ENCODE peak calls at places on chromosomes 4 and X, in eight cellular contexts. One of them, this sample, is unnamed.

GRCh38 chr4:8086751-8087445 is 71.7 kb downstream of the ABLIM2 start:
- DNase-seq in sigmoid colon: no peak
- DNase-seq in K562: no peak
- DNase-seq in transverse colon: no peak
- DNase-seq in HCT116: no peak
- DNase-seq in upper lobe of left lung: no peak
- DNase-seq in prostate gland: no peak
- DNase-seq in endothelial cell of umbilical vein: no peak
- DNase-seq in this sample: no peak

GRCh38 chr4:137994858-137995257 is 247.3 kb downstream of the SLC7A11 start:
- DNase-seq in sigmoid colon: no peak
- DNase-seq in K562: no peak
- DNase-seq in prostate gland: no peak
- DNase-seq in endothelial cell of umbilical vein: no peak
- DNase-seq in HCT116: no peak
- DNase-seq in transverse colon: no peak
- DNase-seq in upper lobe of left lung: no peak
- DNase-seq in this sample: no peak

GRCh38 chrX:105610401-105610800 is 211.9 kb upstream of the NRK start:
- DNase-seq in sigmoid colon: no peak
- DNase-seq in upper lobe of left lung: no peak
- DNase-seq in transverse colon: no peak
- DNase-seq in endothelial cell of umbilical vein: no peak
- DNase-seq in prostate gland: no peak
- DNase-seq in K562: no peak
- DNase-seq in HCT116: no peak
- DNase-seq in this sample: no peak

GRCh38 chr4:170008376-170008775 is 17.8 kb downstream of the MFAP3L start:
- DNase-seq in K562: no peak
- DNase-seq in endothelial cell of umbilical vein: no peak
- DNase-seq in transverse colon: no peak
- DNase-seq in HCT116: no peak
- DNase-seq in upper lobe of left lung: no peak
- DNase-seq in prostate gland: no peak
- DNase-seq in sigmoid colon: no peak
- DNase-seq in this sample: no peak

GRCh38 chr4:38050560-38051350 is 90.6 kb downstream of the PTTG2 start:
- DNase-seq in K562: no peak
- DNase-seq in HCT116: no peak
- DNase-seq in prostate gland: no peak
- DNase-seq in upper lobe of left lung: no peak
- DNase-seq in transverse colon: no peak
- DNase-seq in sigmoid colon: no peak
- DNase-seq in endothelial cell of umbilical vein: peak
- DNase-seq in this sample: no peak

GRCh38 chr4:69999420-69999819 is 3.7 kb downstream of the STATH start:
- DNase-seq in HCT116: no peak
- DNase-seq in endothelial cell of umbilical vein: peak
- DNase-seq in prostate gland: no peak
- DNase-seq in K562: no peak
- DNase-seq in sigmoid colon: no peak
- DNase-seq in transverse colon: no peak
- DNase-seq in upper lobe of left lung: no peak
- DNase-seq in this sample: no peak

GRCh38 chrX:23779025-23779424 is 3.9 kb upstream of the SAT1 start:
- DNase-seq in upper lobe of left lung: no peak
- DNase-seq in transverse colon: no peak
- DNase-seq in endothelial cell of umbilical vein: peak
- DNase-seq in sigmoid colon: no peak
- DNase-seq in HCT116: no peak
- DNase-seq in prostate gland: no peak
- DNase-seq in K562: no peak
- DNase-seq in this sample: no peak

GRCh38 chrX:72568406-72569092 is 4.1 kb downstream of the HDAC8 start:
- DNase-seq in upper lobe of left lung: no peak
- DNase-seq in endothelial cell of umbilical vein: peak
- DNase-seq in prostate gland: no peak
- DNase-seq in HCT116: no peak
- DNase-seq in K562: no peak
- DNase-seq in sigmoid colon: no peak
- DNase-seq in transverse colon: no peak
- DNase-seq in this sample: no peak

GRCh38 chr4:138438608-138439007 is 196.5 kb upstream of the SLC7A11 start:
- DNase-seq in prostate gland: no peak
- DNase-seq in upper lobe of left lung: no peak
- DNase-seq in transverse colon: no peak
- DNase-seq in HCT116: no peak
- DNase-seq in K562: peak
- DNase-seq in endothelial cell of umbilical vein: no peak
- DNase-seq in sigmoid colon: no peak
- DNase-seq in this sample: no peak

GRCh38 chr4:5398056-5398455 is 310.3 kb downstream of the EVC2 start:
- DNase-seq in sigmoid colon: peak
- DNase-seq in prostate gland: no peak
- DNase-seq in transverse colon: no peak
- DNase-seq in K562: no peak
- DNase-seq in upper lobe of left lung: no peak
- DNase-seq in HCT116: no peak
- DNase-seq in endothelial cell of umbilical vein: no peak
- DNase-seq in this sample: no peak

GRCh38 chr4:8400641-8401325 is 39.7 kb downstream of the ACOX3 start:
- DNase-seq in K562: peak
- DNase-seq in HCT116: no peak
- DNase-seq in sigmoid colon: no peak
- DNase-seq in prostate gland: no peak
- DNase-seq in upper lobe of left lung: no peak
- DNase-seq in transverse colon: no peak
- DNase-seq in endothelial cell of umbilical vein: no peak
- DNase-seq in this sample: no peak

GRCh38 chrX:28586891-28587635 is at the start of gene IL1RAPL1:
- DNase-seq in HCT116: no peak
- DNase-seq in transverse colon: no peak
- DNase-seq in sigmoid colon: no peak
- DNase-seq in prostate gland: peak
- DNase-seq in upper lobe of left lung: no peak
- DNase-seq in endothelial cell of umbilical vein: peak
- DNase-seq in K562: no peak
- DNase-seq in this sample: no peak

GRCh38 chr4:7330811-7331681 is 103.7 kb downstream of the PSAPL1 start:
- DNase-seq in upper lobe of left lung: no peak
- DNase-seq in K562: no peak
- DNase-seq in endothelial cell of umbilical vein: no peak
- DNase-seq in transverse colon: no peak
- DNase-seq in HCT116: no peak
- DNase-seq in prostate gland: no peak
- DNase-seq in sigmoid colon: no peak
- DNase-seq in this sample: no peak

GRCh38 chrX:434946-435345 is 48.2 kb upstream of the PPP2R3B start:
- DNase-seq in endothelial cell of umbilical vein: no peak
- DNase-seq in prostate gland: no peak
- DNase-seq in HCT116: no peak
- DNase-seq in sigmoid colon: peak
- DNase-seq in upper lobe of left lung: no peak
- DNase-seq in K562: no peak
- DNase-seq in transverse colon: no peak
- DNase-seq in this sample: peak

GRCh38 chr4:128907966-128908365 is 98.5 kb downstream of the JADE1 start:
- DNase-seq in endothelial cell of umbilical vein: no peak
- DNase-seq in prostate gland: no peak
- DNase-seq in transverse colon: no peak
- DNase-seq in K562: no peak
- DNase-seq in upper lobe of left lung: no peak
- DNase-seq in sigmoid colon: no peak
- DNase-seq in HCT116: no peak
- DNase-seq in this sample: no peak

GRCh38 chr4:8700576-8700975 is 108.0 kb downstream of the CPZ start:
- DNase-seq in sigmoid colon: peak
- DNase-seq in transverse colon: peak
- DNase-seq in endothelial cell of umbilical vein: no peak
- DNase-seq in HCT116: no peak
- DNase-seq in K562: no peak
- DNase-seq in prostate gland: no peak
- DNase-seq in upper lobe of left lung: no peak
- DNase-seq in this sample: no peak

GRCh38 chrX:28177202-28177601 is 196.0 kb upstream of the DCAF8L1 start:
- DNase-seq in sigmoid colon: no peak
- DNase-seq in K562: peak
- DNase-seq in prostate gland: no peak
- DNase-seq in endothelial cell of umbilical vein: no peak
- DNase-seq in transverse colon: peak
- DNase-seq in HCT116: peak
- DNase-seq in upper lobe of left lung: no peak
- DNase-seq in this sample: no peak

GRCh38 chr4:38310446-38311043 is 350.3 kb downstream of the PTTG2 start:
- DNase-seq in endothelial cell of umbilical vein: no peak
- DNase-seq in K562: no peak
- DNase-seq in sigmoid colon: no peak
- DNase-seq in HCT116: no peak
- DNase-seq in transverse colon: peak
- DNase-seq in upper lobe of left lung: no peak
- DNase-seq in prostate gland: no peak
- DNase-seq in this sample: no peak

GRCh38 chr4:119490335-119490734 is 138.3 kb downstream of the PDE5A start:
- DNase-seq in K562: no peak
- DNase-seq in upper lobe of left lung: no peak
- DNase-seq in HCT116: no peak
- DNase-seq in prostate gland: no peak
- DNase-seq in transverse colon: peak
- DNase-seq in endothelial cell of umbilical vein: peak
- DNase-seq in sigmoid colon: no peak
- DNase-seq in this sample: no peak

GRCh38 chr4:119489305-119489704 is 139.3 kb downstream of the PDE5A start:
- DNase-seq in upper lobe of left lung: no peak
- DNase-seq in HCT116: no peak
- DNase-seq in prostate gland: no peak
- DNase-seq in sigmoid colon: no peak
- DNase-seq in transverse colon: no peak
- DNase-seq in endothelial cell of umbilical vein: no peak
- DNase-seq in K562: no peak
- DNase-seq in this sample: no peak

GRCh38 chr4:119498520-119498919 is 130.1 kb downstream of the PDE5A start:
- DNase-seq in upper lobe of left lung: no peak
- DNase-seq in prostate gland: no peak
- DNase-seq in K562: no peak
- DNase-seq in HCT116: no peak
- DNase-seq in sigmoid colon: peak
- DNase-seq in transverse colon: no peak
- DNase-seq in endothelial cell of umbilical vein: peak
- DNase-seq in this sample: no peak

GRCh38 chr4:119493419-119493818 is 135.2 kb downstream of the PDE5A start:
- DNase-seq in transverse colon: no peak
- DNase-seq in endothelial cell of umbilical vein: no peak
- DNase-seq in prostate gland: no peak
- DNase-seq in sigmoid colon: no peak
- DNase-seq in upper lobe of left lung: no peak
- DNase-seq in K562: no peak
- DNase-seq in HCT116: no peak
- DNase-seq in this sample: no peak
- H3K27ac ChIP-seq in transverse colon: no peak
- H3K27ac ChIP-seq in endothelial cell of umbilical vein: no peak
- H3K27ac ChIP-seq in prostate gland: no peak
- H3K27ac ChIP-seq in sigmoid colon: no peak
- H3K27ac ChIP-seq in upper lobe of left lung: no peak
- H3K27ac ChIP-seq in K562: no peak
- H3K27ac ChIP-seq in HCT116: no peak
- H3K27ac ChIP-seq in this sample: no peak

GRCh38 chr4:25900310-25900709 is 13.7 kb upstream of the SMIM20 start:
- DNase-seq in K562: no peak
- DNase-seq in sigmoid colon: no peak
- DNase-seq in prostate gland: no peak
- DNase-seq in endothelial cell of umbilical vein: no peak
- DNase-seq in transverse colon: no peak
- DNase-seq in upper lobe of left lung: no peak
- DNase-seq in HCT116: no peak
- DNase-seq in this sample: no peak
- TF ChIP-seq POLR2AphosphoS5 in K562: no peak
- TF ChIP-seq POLR2AphosphoS5 in sigmoid colon: no peak
- TF ChIP-seq POLR2AphosphoS5 in prostate gland: no peak
- TF ChIP-seq POLR2AphosphoS5 in endothelial cell of umbilical vein: no peak
- TF ChIP-seq POLR2AphosphoS5 in transverse colon: no peak
- TF ChIP-seq POLR2AphosphoS5 in upper lobe of left lung: no peak
- TF ChIP-seq POLR2AphosphoS5 in HCT116: no peak
- TF ChIP-seq POLR2AphosphoS5 in this sample: no peak

DNA sequence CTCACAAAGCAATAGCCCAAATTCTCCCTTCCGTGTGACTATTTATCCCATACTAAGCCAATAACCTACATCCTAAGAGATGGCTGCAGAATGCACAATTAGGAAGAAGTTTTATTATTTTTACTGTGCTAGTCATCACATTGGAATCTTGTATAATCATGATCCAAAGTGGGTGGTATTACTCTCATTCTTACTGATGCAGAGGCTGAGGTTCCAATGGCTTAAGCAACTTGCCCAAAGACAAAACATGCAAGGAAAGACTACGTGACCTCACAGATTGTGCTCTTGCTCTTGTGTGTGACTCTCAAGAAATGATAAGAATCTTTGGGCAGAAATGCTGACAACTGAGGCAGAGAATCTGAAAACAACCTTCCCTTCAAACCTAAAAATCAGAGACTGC is 212.2 kb downstream of the LDB2 start:
- DNase-seq in endothelial cell of umbilical vein: peak
- DNase-seq in sigmoid colon: no peak
- DNase-seq in K562: no peak
- DNase-seq in HCT116: no peak
- DNase-seq in transverse colon: no peak
- DNase-seq in upper lobe of left lung: no peak
- DNase-seq in prostate gland: no peak
- DNase-seq in this sample: no peak
- TF ChIP-seq POLR2A in endothelial cell of umbilical vein: no peak
- TF ChIP-seq POLR2A in sigmoid colon: no peak
- TF ChIP-seq POLR2A in K562: no peak
- TF ChIP-seq POLR2A in HCT116: no peak
- TF ChIP-seq POLR2A in transverse colon: no peak
- TF ChIP-seq POLR2A in upper lobe of left lung: no peak
- TF ChIP-seq POLR2A in prostate gland: no peak
- TF ChIP-seq POLR2A in this sample: no peak

GRCh38 chr4:76590847-76591281 is 155.8 kb downstream of the SHROOM3 start:
- DNase-seq in prostate gland: no peak
- DNase-seq in upper lobe of left lung: no peak
- DNase-seq in transverse colon: no peak
- DNase-seq in HCT116: no peak
- DNase-seq in K562: no peak
- DNase-seq in sigmoid colon: no peak
- DNase-seq in endothelial cell of umbilical vein: no peak
- DNase-seq in this sample: no peak

GRCh38 chr4:76589872-76590846 is 155.1 kb downstream of the SHROOM3 start:
- DNase-seq in endothelial cell of umbilical vein: no peak
- DNase-seq in upper lobe of left lung: no peak
- DNase-seq in transverse colon: peak
- DNase-seq in prostate gland: no peak
- DNase-seq in sigmoid colon: no peak
- DNase-seq in HCT116: peak
- DNase-seq in K562: no peak
- DNase-seq in this sample: peak

GRCh38 chr4:76588268-76588667 is 153.2 kb downstream of the SHROOM3 start:
- DNase-seq in HCT116: no peak
- DNase-seq in prostate gland: no peak
- DNase-seq in endothelial cell of umbilical vein: no peak
- DNase-seq in transverse colon: no peak
- DNase-seq in K562: no peak
- DNase-seq in sigmoid colon: no peak
- DNase-seq in upper lobe of left lung: no peak
- DNase-seq in this sample: no peak

GRCh38 chr4:76591992-76592391 is 157.0 kb downstream of the SHROOM3 start:
- DNase-seq in sigmoid colon: no peak
- DNase-seq in upper lobe of left lung: no peak
- DNase-seq in prostate gland: no peak
- DNase-seq in K562: no peak
- DNase-seq in HCT116: no peak
- DNase-seq in endothelial cell of umbilical vein: no peak
- DNase-seq in transverse colon: no peak
- DNase-seq in this sample: no peak

GRCh38 chr4:76589402-76589801 is 154.4 kb downstream of the SHROOM3 start:
- DNase-seq in K562: no peak
- DNase-seq in endothelial cell of umbilical vein: no peak
- DNase-seq in upper lobe of left lung: no peak
- DNase-seq in HCT116: no peak
- DNase-seq in transverse colon: peak
- DNase-seq in prostate gland: no peak
- DNase-seq in sigmoid colon: no peak
- DNase-seq in this sample: no peak
- H3K27ac ChIP-seq in K562: no peak
- H3K27ac ChIP-seq in endothelial cell of umbilical vein: no peak
- H3K27ac ChIP-seq in upper lobe of left lung: peak
- H3K27ac ChIP-seq in HCT116: peak
- H3K27ac ChIP-seq in transverse colon: peak
- H3K27ac ChIP-seq in prostate gland: peak
- H3K27ac ChIP-seq in sigmoid colon: peak
- H3K27ac ChIP-seq in this sample: peak

This sample was measured in breast epithelium.